ENCODE peak calls at places on chromosomes 6 and 20, in seven cellular contexts. K is left kidney, N is mammary epithelial cell, V is NCI-H345, W is right cardiac atrium, J is activated T-helper 1 cell treated with Interleukin-2 at 50 U/mL for 16 hours, L is progenitor cell of endocrine pancreas. Z is an unnamed sample.

GRCh38 chr6:113219783-113220182 is 637.4 kb upstream of the MARCKS start:
- DNase-seq in V (no peak), W (no peak), N (no peak), J (no peak), K (no peak), L (no peak), Z (no peak)

GRCh38 chr6:89966913-89967312 is 72.6 kb downstream of the GJA10 start:
- DNase-seq in L (no peak), V (no peak), W (no peak), N (no peak), K (no peak), J (no peak), Z (no peak)

GRCh38 chr6:28211840-28212509 is 13.1 kb upstream of the ZSCAN9 start:
- DNase-seq in J (no peak), K (no peak), W (no peak), L (no peak), N (no peak), V (no peak), Z (peak)

GRCh38 chr6:25875563-25875905 is 1.5 kb upstream of the SLC17A3 start:
- DNase-seq in V (no peak), N (no peak), K (no peak), L (no peak), J (no peak), W (no peak), Z (no peak)

GRCh38 chr20:11372831-11373230 is 544.9 kb upstream of the BTBD3 start:
- DNase-seq in L (no peak), W (no peak), V (no peak), J (no peak), N (no peak), K (no peak), Z (no peak)

GRCh38 chr6:33208089-33208967 is at the start of gene RING1:
- DNase-seq in K (peak), V (peak), J (peak), W (peak), N (peak), L (peak), Z (peak)

GRCh38 chr6:16804515-16805161 is 43.4 kb upstream of the ATXN1 start:
- DNase-seq in N (no peak), L (no peak), V (no peak), K (peak), W (no peak), J (no peak), Z (no peak)

GRCh38 chr6:159968295-159969203 is at the start of gene IGF2R:
- DNase-seq in L (peak), J (peak), V (peak), N (peak), K (peak), W (peak), Z (peak)

GRCh38 chr6:167764215-167764614 is 62.5 kb upstream of the AFDN start:
- DNase-seq in N (no peak), K (no peak), V (no peak), J (no peak), L (no peak), W (no peak), Z (no peak)

GRCh38 chr6:12436224-12436623 is 146.1 kb downstream of the EDN1 start:
- DNase-seq in J (no peak), W (no peak), V (no peak), N (no peak), K (no peak), L (no peak), Z (no peak)

GRCh38 chr6:168136001-168136400 is 57.0 kb upstream of the FRMD1 start:
- DNase-seq in W (no peak), N (no peak), V (no peak), J (no peak), L (peak), K (no peak), Z (no peak)

GRCh38 chr20:47677314-47678129 is 107.8 kb downstream of the SULF2 start:
- DNase-seq in J (peak), L (peak), N (peak), K (peak), V (peak), W (no peak), Z (peak)

GRCh38 chr6:31462026-31462963 is 35.6 kb upstream of the MICB start:
- DNase-seq in K (no peak), N (no peak), V (no peak), W (no peak), L (no peak), J (no peak), Z (no peak)

GRCh38 chr6:19860235-19860877 is 23.2 kb downstream of the ID4 start:
- DNase-seq in N (no peak), K (peak), L (no peak), J (no peak), W (no peak), V (no peak), Z (peak)

GRCh38 chr20:8398289-8399051 is 266.4 kb downstream of the PLCB1 start:
- DNase-seq in W (no peak), V (no peak), L (no peak), J (no peak), N (no peak), K (no peak), Z (no peak)

GRCh38 chr20:31710423-31711250 is 12.0 kb downstream of the BCL2L1 start:
- DNase-seq in N (peak), W (no peak), L (no peak), K (no peak), J (no peak), V (peak), Z (peak)

GRCh38 chr20:48192109-48192508 is 406.8 kb upstream of the SULF2 start:
- DNase-seq in J (no peak), V (no peak), L (no peak), K (no peak), N (no peak), W (no peak), Z (no peak)

GRCh38 chr20:728022-728944 is 40.0 kb downstream of the SLC52A3 start:
- DNase-seq in N (no peak), V (peak), W (peak), K (peak), L (peak), J (no peak), Z (no peak)

GRCh38 chr6:138971601-138972000 is 16.5 kb downstream of the REPS1 start:
- DNase-seq in V (no peak), K (no peak), L (no peak), W (no peak), J (no peak), N (no peak), Z (no peak)